ENCODE peak calls at places on chromosomes 12 and 14, in four cellular contexts. T, B, R and S are unnamed samples.

GRCh38 chr12:54019111-54019811 is 9.0 kb upstream of the HOXC6 start:
- DNase-seq in T (peak; percentile 42), B (no peak), R (no peak), S (no peak)

GRCh38 chr12:13365782-13366366 is 169.3 kb downstream of the EMP1 start:
- DNase-seq in T (no peak), B (no peak), R (no peak), S (no peak)

GRCh38 chr12:71472441-71472911 is 32.9 kb downstream of the LGR5 start:
- DNase-seq in T (no peak), B (peak; percentile 82), R (no peak), S (no peak)

GRCh38 chr14:103662029-103662428 is 33.0 kb downstream of the KLC1 start:
- DNase-seq in T (no peak), B (no peak), R (no peak), S (no peak)

GRCh38 chr12:64098709-64099354 is 123.3 kb downstream of the KICS2 start:
- DNase-seq in T (no peak), B (no peak), R (no peak), S (no peak)

GRCh38 chr14:101022916-101023435 is 119.5 kb upstream of the RTL1 start:
- DNase-seq in T (no peak), B (no peak), R (no peak), S (no peak)

GRCh38 chr14:89625208-89625987 is 208.4 kb upstream of the FOXN3 start:
- DNase-seq in T (no peak), B (no peak), R (no peak), S (no peak)

GRCh38 chr14:72738181-72738611 is 155.7 kb downstream of the DPF3 start:
- DNase-seq in T (no peak), B (no peak), R (no peak), S (no peak)

GRCh38 chr14:76181546-76181945 is 29.8 kb downstream of the GPATCH2L start:
- DNase-seq in T (peak; percentile 15), B (peak; percentile 12), R (no peak), S (no peak)

GRCh38 chr14:89823732-89824131 is 130.8 kb downstream of the EFCAB11 start:
- DNase-seq in T (no peak), B (no peak), R (no peak), S (no peak)

GRCh38 chr12:27333311-27334009 is 824 bp downstream of the BMAL2 start:
- DNase-seq in T (no peak), B (no peak), R (no peak), S (no peak)

GRCh38 chr14:80850197-80850814 is 91.2 kb downstream of the CEP128 start:
- DNase-seq in T (peak; percentile 8), B (peak; percentile 12), R (no peak), S (peak; percentile 52)

GRCh38 chr12:43501705-43502104 is 50.3 kb downstream of the ADAMTS20 start:
- DNase-seq in T (no peak), B (peak; percentile 3), R (no peak), S (peak; percentile 33)

GRCh38 chr14:62667515-62667914 is 377.7 kb downstream of the KCNH5 start:
- DNase-seq in T (no peak), B (no peak), R (no peak), S (no peak)

GRCh38 chr12:54385251-54385914 is 850 bp upstream of the ZNF385A start:
- DNase-seq in T (peak; percentile 74), B (no peak), R (no peak), S (no peak)

GRCh38 chr14:30779210-30779609 is 95.1 kb upstream of the COCH start:
- DNase-seq in T (no peak), B (no peak), R (no peak), S (peak; percentile 4)

GRCh38 chr12:104049278-104050257 is at the start of gene GLT8D2:
- DNase-seq in T (no peak), B (no peak), R (no peak), S (no peak)

GRCh38 chr12:26153421-26154154 is 28.8 kb upstream of the BHLHE41 start:
- DNase-seq in T (no peak), B (peak; percentile 75), R (no peak), S (peak; percentile 55)

GRCh38 chr14:70663707-70664179 is 22.0 kb downstream of the TTC9 start:
- DNase-seq in T (peak; percentile 12), B (no peak), R (peak; percentile 90), S (no peak)

GRCh38 chr14:88616697-88617096 is 53.9 kb downstream of the ZC3H14 start:
- DNase-seq in T (no peak), B (no peak), R (no peak), S (no peak)

GRCh38 chr14:72402429-72402772 is 470.2 kb downstream of the RGS6 start:
- DNase-seq in T (no peak), B (no peak), R (no peak), S (no peak)

GRCh38 chr12:84738481-84738972 is 174.1 kb downstream of the SLC6A15 start:
- DNase-seq in T (no peak), B (no peak), R (no peak), S (no peak)

GRCh38 chr12:31590730-31591307 is at the start of gene DENND5B:
- DNase-seq in T (peak; percentile 84), B (peak; percentile 50), R (no peak), S (peak; percentile 78)

GRCh38 chr14:26282578-26282977 is 315.3 kb downstream of the NOVA1 start:
- DNase-seq in T (no peak), B (no peak), R (no peak), S (no peak)

GRCh38 chr14:20680363-20680762 is 4.0 kb upstream of the RNASE4 start:
- DNase-seq in T (no peak), B (no peak), R (no peak), S (no peak)

GRCh38 chr12:49887091-49887490 is 16.6 kb downstream of the FAIM2 start:
- DNase-seq in T (no peak), B (no peak), R (no peak), S (no peak)

GRCh38 chr14:24428628-24429394 is 657 bp downstream of the CBLN3 start:
- DNase-seq in T (no peak), B (no peak), R (no peak), S (no peak)

GRCh38 chr14:90513151-90514014 is 116.6 kb downstream of the CALM1 start:
- DNase-seq in T (no peak), B (peak; percentile 93), R (no peak), S (peak; percentile 73)

GRCh38 chr12:127822743-127823433 is 444.1 kb upstream of the TMEM132C start:
- DNase-seq in T (no peak), B (no peak), R (no peak), S (no peak)

GRCh38 chr12:39958377-39958776 is 147.5 kb downstream of the SLC2A13 start:
- DNase-seq in T (no peak), B (peak; percentile 9), R (no peak), S (no peak)

GRCh38 chr12:49357099-49357678 is 10.1 kb upstream of the SPATS2 start:
- DNase-seq in T (no peak), B (no peak), R (no peak), S (peak; percentile 69)

GRCh38 chr12:55686366-55687010 is 21.2 kb downstream of the ITGA7 start:
- DNase-seq in T (no peak), B (no peak), R (no peak), S (no peak)

GRCh38 chr12:5073838-5074237 is 30.2 kb downstream of the KCNA5 start:
- DNase-seq in T (no peak), B (no peak), R (no peak), S (no peak)

GRCh38 chr12:131852551-131853299 is 24.5 kb downstream of the MMP17 start:
- DNase-seq in T (no peak), B (no peak), R (no peak), S (peak; percentile 38)

DNA sequence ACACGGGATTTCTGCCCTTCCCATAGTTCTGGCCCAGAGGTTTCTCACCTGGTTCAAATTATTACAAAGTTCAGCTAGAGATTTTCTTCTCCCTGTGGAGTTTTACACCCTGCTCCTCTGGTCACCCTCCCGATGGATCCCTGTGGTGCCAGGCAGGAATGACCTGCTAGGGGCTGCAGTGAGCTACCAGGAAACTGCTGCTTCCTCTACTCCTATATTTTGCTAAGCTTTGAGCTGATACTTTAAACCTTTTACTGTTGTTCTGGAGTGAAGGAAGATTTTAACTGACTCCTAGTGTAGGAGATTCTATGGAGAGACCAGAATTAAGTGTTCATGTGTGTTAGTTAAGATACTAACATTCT is 30.4 kb upstream of the LRIG3 start:
- DNase-seq in T (no peak), B (no peak), R (no peak), S (no peak)
- TF ChIP-seq JUNB in T (no peak), B (no peak), R (no peak), S (no peak)

GRCh38 chr12:16603265-16603915 is 2.6 kb downstream of the LMO3 start:
- DNase-seq in T (no peak), B (no peak), R (no peak), S (no peak)
- TF ChIP-seq EP300 in T (no peak), B (no peak), R (no peak), S (no peak)

DNA sequence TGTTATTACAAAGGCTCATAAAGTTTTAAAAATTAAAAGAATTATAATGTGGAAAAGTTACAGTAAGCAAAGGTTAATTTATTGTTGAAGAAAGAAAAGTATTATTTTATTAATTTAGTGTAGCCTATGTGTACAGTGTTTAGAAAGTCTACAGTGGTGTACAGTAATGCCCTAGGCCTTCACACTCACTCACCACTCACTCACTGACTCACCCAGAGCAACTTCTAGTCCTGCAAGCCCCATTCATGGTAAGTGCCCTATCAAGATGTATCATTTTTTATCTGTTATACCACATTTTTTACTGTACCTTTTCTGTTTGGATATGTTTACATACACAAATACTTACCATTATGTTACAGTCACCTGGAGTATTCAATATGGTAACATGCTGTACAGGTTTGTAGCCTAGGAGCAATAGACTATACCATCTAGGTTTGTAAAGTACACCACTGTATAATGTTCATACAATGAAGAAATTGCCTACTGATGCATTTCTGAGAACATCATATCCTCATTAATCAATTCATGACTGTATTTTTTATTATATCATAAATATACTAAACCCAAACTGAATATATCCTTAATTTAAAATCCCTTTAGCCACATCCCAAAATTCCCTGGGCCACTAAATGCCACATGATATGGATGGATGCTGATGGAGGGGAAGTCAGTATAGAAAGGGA is 43.6 kb upstream of the NID2 start:
- DNase-seq in T (no peak), B (no peak), R (no peak), S (no peak)
- TF ChIP-seq USF2 in T (no peak), B (no peak), R (no peak), S (no peak)

DNA sequence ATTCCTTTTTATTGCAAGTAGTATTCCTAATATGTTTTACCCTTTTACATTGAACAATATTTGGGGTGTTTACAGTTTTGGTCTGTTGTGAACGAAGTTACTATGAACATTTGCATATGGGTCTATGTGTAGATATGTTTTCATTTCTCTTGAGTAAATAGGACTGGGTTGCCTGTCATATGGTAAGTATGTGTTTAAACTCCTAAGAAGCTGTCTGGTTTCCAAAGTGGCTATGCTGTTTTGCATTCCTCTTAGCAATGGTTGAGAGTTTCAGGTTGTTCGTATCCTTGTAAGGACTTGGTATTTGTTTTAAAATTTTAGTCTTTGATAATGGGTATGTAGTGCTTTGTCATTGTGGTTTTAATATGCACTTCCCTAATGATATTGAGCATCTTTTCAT is 6.3 kb downstream of the METAP2 start:
- DNase-seq in T (no peak), B (no peak), R (no peak), S (no peak)
- TF ChIP-seq JUNB in T (no peak), B (no peak), R (no peak), S (no peak)

GRCh38 chr12:52206309-52207040 is 14.7 kb upstream of the KRT80 start:
- DNase-seq in T (no peak), B (no peak), R (no peak), S (no peak)
- TF ChIP-seq EP300 in T (no peak), B (no peak), R (no peak), S (no peak)

DNA sequence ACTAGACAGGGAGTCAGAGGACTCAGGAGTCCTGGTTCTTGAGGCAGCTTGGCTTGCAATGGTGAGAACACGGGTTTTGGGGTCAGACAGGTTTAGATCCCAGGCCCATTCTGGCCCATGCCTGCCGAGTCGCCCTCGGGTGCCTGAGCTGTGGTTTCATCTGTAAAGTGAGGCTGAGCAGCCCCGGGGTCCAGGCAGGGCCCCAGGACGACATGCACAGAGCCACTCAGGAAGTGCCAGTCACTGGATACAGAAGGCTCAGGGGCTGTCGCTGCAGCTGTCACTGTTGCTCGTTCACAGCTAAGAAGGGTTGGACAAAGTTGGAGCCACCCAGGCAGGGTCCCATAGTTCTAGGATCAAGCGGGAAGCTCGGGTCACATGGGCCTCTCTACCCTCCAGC is 403.2 kb downstream of the BCL11B start:
- DNase-seq in T (no peak), B (no peak), R (no peak), S (no peak)
- TF ChIP-seq USF2 in T (no peak), B (no peak), R (no peak), S (no peak)